ENCODE peak calls at places on chromosomes 12 and 14, in five cellular contexts. A is GDM1; I is Right ventricle myocardium inferior; X is KG1; F is stimulated activated CD4-positive, alpha-beta T cell treated with anti-CD3 and anti-CD28 coated beads, Interleukin-4, amount 100 ng/mL, for 24 hours. D is an unnamed sample.

GRCh38 chr14:70641548-70642312 is at the start of gene TTC9:
- DNase-seq in A (no peak), I (peak; percentile 73), X (no peak), F (peak; percentile 24), D (no peak)

GRCh38 chr14:101101456-101102056 is 198.0 kb upstream of the RTL1 start:
- DNase-seq in A (no peak), I (no peak), X (no peak), F (no peak), D (no peak)

GRCh38 chr12:28149279-28149678 is 41.0 kb upstream of the CCDC91 start:
- DNase-seq in A (no peak), I (no peak), X (no peak), F (no peak), D (no peak)

GRCh38 chr12:45615268-45615667 is 114.2 kb upstream of the ARID2 start:
- DNase-seq in A (no peak), I (no peak), X (no peak), F (no peak), D (peak; percentile 71)

GRCh38 chr12:30043151-30043550 is 259.4 kb upstream of the TMTC1 start:
- DNase-seq in A (no peak), I (no peak), X (no peak), F (no peak), D (no peak)

GRCh38 chr12:1688086-1688710 is 2.7 kb upstream of the ADIPOR2 start:
- DNase-seq in A (no peak), I (no peak), X (no peak), F (no peak), D (no peak)

GRCh38 chr12:6061661-6062060 is 62.8 kb downstream of the VWF start:
- DNase-seq in A (no peak), I (no peak), X (no peak), F (no peak), D (no peak)

GRCh38 chr14:35231207-35231755 is 60.9 kb upstream of the PSMA6 start:
- DNase-seq in A (no peak), I (no peak), X (no peak), F (no peak), D (no peak)

GRCh38 chr14:101223561-101224162 is 320.1 kb upstream of the RTL1 start:
- DNase-seq in A (no peak), I (no peak), X (no peak), F (no peak), D (no peak)

GRCh38 chr14:22781606-22782000 is 15.1 kb downstream of the OXA1L start:
- DNase-seq in A (no peak), I (no peak), X (no peak), F (no peak), D (no peak)

GRCh38 chr14:70808402-70809237 is 693 bp downstream of the MAP3K9 start:
- DNase-seq in A (no peak), I (peak; percentile 70), X (no peak), F (peak; percentile 29), D (no peak)

GRCh38 chr14:69464379-69464778 is 20.1 kb upstream of the PLEKHD1 start:
- DNase-seq in A (no peak), I (no peak), X (no peak), F (no peak), D (no peak)

GRCh38 chr14:66650491-66650911 is 142.6 kb downstream of the GPHN start:
- DNase-seq in A (no peak), I (no peak), X (no peak), F (no peak), D (no peak)

GRCh38 chr12:8970432-8970831 is 18.9 kb upstream of the KLRG1 start:
- DNase-seq in A (no peak), I (no peak), X (no peak), F (no peak), D (no peak)

GRCh38 chr12:116053479-116054195 is 223.9 kb downstream of the MED13L start:
- DNase-seq in A (no peak), I (peak; percentile 74), X (no peak), F (no peak), D (no peak)

GRCh38 chr14:67680121-67680602 is 5.7 kb upstream of the VTI1B start:
- DNase-seq in A (no peak), I (no peak), X (no peak), F (peak; percentile 16), D (no peak)

GRCh38 chr14:99408286-99408970 is 72.2 kb downstream of the SETD3 start:
- DNase-seq in A (no peak), I (no peak), X (no peak), F (no peak), D (no peak)

GRCh38 chr12:27975222-27976136 is 2.9 kb upstream of the PTHLH start:
- DNase-seq in A (no peak), I (no peak), X (no peak), F (no peak), D (no peak)

GRCh38 chr12:5511644-5512584 is 80.0 kb downstream of the NTF3 start:
- DNase-seq in A (no peak), I (no peak), X (no peak), F (no peak), D (no peak)

GRCh38 chr14:21039059-21039422 is 3.1 kb upstream of the RNASE7 start:
- DNase-seq in A (no peak), I (peak; percentile 91), X (no peak), F (no peak), D (peak; percentile 52)

GRCh38 chr12:89494411-89495231 is 30.0 kb downstream of the GALNT4 start:
- DNase-seq in A (no peak), I (no peak), X (no peak), F (peak; percentile 66), D (no peak)

GRCh38 chr12:75699728-75700496 is 188.5 kb upstream of the KRR1 start:
- DNase-seq in A (no peak), I (no peak), X (no peak), F (no peak), D (no peak)

GRCh38 chr12:1920971-1921370 is 2.5 kb upstream of the CACNA2D4 start:
- DNase-seq in A (peak; percentile 92), I (peak; percentile 86), X (peak; percentile 44), F (no peak), D (no peak)

GRCh38 chr12:129854591-129854990 is 49.2 kb downstream of the TMEM132D start:
- DNase-seq in A (no peak), I (no peak), X (no peak), F (no peak), D (no peak)

GRCh38 chr12:92955997-92956663 is 27.0 kb upstream of the EEA1 start:
- DNase-seq in A (no peak), I (no peak), X (no peak), F (no peak), D (no peak)

GRCh38 chr14:68405959-68406358 is 386.9 kb downstream of the ZFP36L1 start:
- DNase-seq in A (no peak), I (no peak), X (no peak), F (peak; percentile 11), D (no peak)

GRCh38 chr14:55340482-55340881 is 69.3 kb downstream of the FBXO34 start:
- DNase-seq in A (no peak), I (no peak), X (no peak), F (no peak), D (peak; percentile 15)

GRCh38 chr12:12372946-12373722 is 16.3 kb downstream of the BORCS5 start:
- DNase-seq in A (no peak), I (no peak), X (no peak), F (no peak), D (no peak)

GRCh38 chr14:64711039-64711438 is 6.8 kb downstream of the PLEKHG3 start:
- DNase-seq in A (no peak), I (no peak), X (no peak), F (no peak), D (no peak)

GRCh38 chr14:59772252-59772651 is 98.3 kb downstream of the RTN1 start:
- DNase-seq in A (no peak), I (no peak), X (no peak), F (no peak), D (peak; percentile 3)

GRCh38 chr12:7642876-7643309 is 22.8 kb downstream of the APOBEC1 start:
- DNase-seq in A (peak; percentile 15), I (no peak), X (no peak), F (peak; percentile 44), D (no peak)

GRCh38 chr14:72636094-72636493 is 257.8 kb downstream of the DPF3 start:
- DNase-seq in A (no peak), I (no peak), X (no peak), F (no peak), D (no peak)

GRCh38 chr14:71933026-71933587 is 878 bp downstream of the RGS6 start:
- DNase-seq in A (no peak), I (no peak), X (no peak), F (no peak), D (no peak)

GRCh38 chr12:26523708-26524150 is 309.3 kb downstream of the ITPR2 start:
- DNase-seq in A (no peak), I (peak; percentile 90), X (no peak), F (no peak), D (no peak)

GRCh38 chr14:54621686-54622085 is 54.8 kb downstream of the SAMD4A start:
- DNase-seq in A (no peak), I (no peak), X (no peak), F (no peak), D (no peak)

GRCh38 chr12:124568431-124569374 is 1.3 kb upstream of the NCOR2 start:
- DNase-seq in A (peak; percentile 89), I (peak; percentile 84), X (peak; percentile 36), F (peak; percentile 11), D (no peak)

GRCh38 chr14:104292084-104292970 is 153.9 kb downstream of the KIF26A start:
- DNase-seq in A (no peak), I (peak; percentile 56), X (no peak), F (no peak), D (no peak)